ENCODE peak calls at places on chromosomes 16 and 17, in five cellular contexts. L, U, H, E and B are unnamed samples.

GRCh38 chr16:20191566-20191965 is 117.9 kb upstream of the GPR139 start:
- DNase-seq in L (no peak), U (no peak), H (no peak), E (no peak), B (no peak)

GRCh38 chr17:28057731-28058246 is 15.3 kb downstream of the NLK start:
- DNase-seq in L (no peak), U (no peak), H (no peak), E (peak; percentile 39), B (no peak)

GRCh38 chr17:63295839-63296590 is 150.1 kb downstream of the CYB561 start:
- DNase-seq in L (no peak), U (no peak), H (no peak), E (no peak), B (no peak)

GRCh38 chr17:32319548-32319905 is 22.4 kb downstream of the C17orf75 start:
- DNase-seq in L (peak; percentile 74), U (peak; percentile 18), H (peak; percentile 80), E (peak; percentile 64), B (no peak)

GRCh38 chr17:44333371-44333770 is 8.7 kb upstream of the SLC25A39 start:
- DNase-seq in L (no peak), U (no peak), H (no peak), E (no peak), B (no peak)

GRCh38 chr17:7495906-7496434 is 11.8 kb downstream of the POLR2A start:
- DNase-seq in L (no peak), U (no peak), H (no peak), E (no peak), B (no peak)

GRCh38 chr17:42651392-42651791 is 7.7 kb upstream of the TUBG2 start:
- DNase-seq in L (no peak), U (no peak), H (no peak), E (no peak), B (no peak)

GRCh38 chr16:3256876-3257465 is 538 bp upstream of the MEFV start:
- DNase-seq in L (no peak), U (no peak), H (no peak), E (peak; percentile 22), B (no peak)

GRCh38 chr16:28511031-28511430 is 4.4 kb upstream of the IL27 start:
- DNase-seq in L (no peak), U (no peak), H (no peak), E (no peak), B (no peak)

GRCh38 chr17:40251576-40251975 is 32.5 kb downstream of the WIPF2 start:
- DNase-seq in L (no peak), U (no peak), H (no peak), E (peak; percentile 88), B (no peak)

GRCh38 chr16:3187798-3188674 is at the start of gene OR1F1:
- DNase-seq in L (no peak), U (no peak), H (no peak), E (peak; percentile 39), B (no peak)

GRCh38 chr16:68790130-68790761 is 53.1 kb upstream of the TANGO6 start:
- DNase-seq in L (no peak), U (no peak), H (peak; percentile 45), E (peak; percentile 82), B (no peak)

GRCh38 chr16:67963325-67964321 is 4.8 kb downstream of the SLC12A4 start:
- DNase-seq in L (no peak), U (no peak), H (no peak), E (peak; percentile 15), B (no peak)

GRCh38 chr17:57918017-57918895 is 37.0 kb downstream of the CUEDC1 start:
- DNase-seq in L (no peak), U (no peak), H (no peak), E (peak; percentile 51), B (no peak)

GRCh38 chr16:71626018-71626857 is at the start of gene MARVELD3:
- DNase-seq in L (no peak), U (no peak), H (peak; percentile 89), E (no peak), B (peak; percentile 42)

GRCh38 chr17:68290955-68291835 is at the start of the genes ARSG and SLC16A6:
- DNase-seq in L (peak; percentile 35), U (peak; percentile 59), H (peak; percentile 57), E (peak; percentile 23), B (peak; percentile 54)